ENCODE peak calls at places on chromosomes 11 and 22, in seven cellular contexts. One of them, this sample, is unnamed.

GRCh38 chr11:88174627-88175003 is 628 bp downstream of the RAB38 start:
- DNase-seq in CD4-positive, alpha-beta T cell: no peak
- DNase-seq in kidney epithelial cell: no peak
- DNase-seq in brain pericyte: peak; percentile 24
- DNase-seq in NCI-H1417: peak; percentile 79
- DNase-seq in mucosa of gallbladder: peak; percentile 70
- DNase-seq in skeletal muscle cell: peak; percentile 72
- DNase-seq in this sample: peak; percentile 62

GRCh38 chr11:103920449-103920848 is 116.0 kb upstream of the DDI1 start:
- DNase-seq in kidney epithelial cell: peak; percentile 16
- DNase-seq in NCI-H1417: no peak
- DNase-seq in brain pericyte: no peak
- DNase-seq in skeletal muscle cell: peak; percentile 11
- DNase-seq in mucosa of gallbladder: no peak
- DNase-seq in CD4-positive, alpha-beta T cell: no peak
- DNase-seq in this sample: no peak

GRCh38 chr11:100808904-100809491 is 121.9 kb downstream of the ARHGAP42 start:
- DNase-seq in brain pericyte: no peak
- DNase-seq in NCI-H1417: no peak
- DNase-seq in CD4-positive, alpha-beta T cell: no peak
- DNase-seq in mucosa of gallbladder: no peak
- DNase-seq in kidney epithelial cell: no peak
- DNase-seq in skeletal muscle cell: no peak
- DNase-seq in this sample: no peak

GRCh38 chr11:131561486-131561885 is 191.1 kb downstream of the NTM start:
- DNase-seq in CD4-positive, alpha-beta T cell: no peak
- DNase-seq in NCI-H1417: no peak
- DNase-seq in skeletal muscle cell: no peak
- DNase-seq in brain pericyte: no peak
- DNase-seq in kidney epithelial cell: no peak
- DNase-seq in mucosa of gallbladder: no peak
- DNase-seq in this sample: no peak

GRCh38 chr11:96567193-96567592 is 177.4 kb downstream of the JRKL start:
- DNase-seq in kidney epithelial cell: no peak
- DNase-seq in CD4-positive, alpha-beta T cell: no peak
- DNase-seq in NCI-H1417: no peak
- DNase-seq in skeletal muscle cell: no peak
- DNase-seq in brain pericyte: no peak
- DNase-seq in mucosa of gallbladder: no peak
- DNase-seq in this sample: no peak

GRCh38 chr22:46242023-46242422 is 8.1 kb downstream of the CDPF1 start:
- DNase-seq in CD4-positive, alpha-beta T cell: no peak
- DNase-seq in kidney epithelial cell: no peak
- DNase-seq in NCI-H1417: no peak
- DNase-seq in brain pericyte: no peak
- DNase-seq in skeletal muscle cell: no peak
- DNase-seq in mucosa of gallbladder: no peak
- DNase-seq in this sample: no peak

GRCh38 chr11:31887180-31887579 is 76.1 kb upstream of the PAX6 start:
- DNase-seq in brain pericyte: no peak
- DNase-seq in kidney epithelial cell: no peak
- DNase-seq in CD4-positive, alpha-beta T cell: no peak
- DNase-seq in skeletal muscle cell: no peak
- DNase-seq in NCI-H1417: no peak
- DNase-seq in mucosa of gallbladder: no peak
- DNase-seq in this sample: no peak

GRCh38 chr11:77147668-77148321 is 19.7 kb downstream of the MYO7A start:
- DNase-seq in CD4-positive, alpha-beta T cell: no peak
- DNase-seq in kidney epithelial cell: no peak
- DNase-seq in skeletal muscle cell: no peak
- DNase-seq in NCI-H1417: peak; percentile 36
- DNase-seq in mucosa of gallbladder: no peak
- DNase-seq in brain pericyte: peak; percentile 30
- DNase-seq in this sample: no peak

GRCh38 chr22:45572444-45572843 is 69.8 kb downstream of the FBLN1 start:
- DNase-seq in skeletal muscle cell: no peak
- DNase-seq in kidney epithelial cell: no peak
- DNase-seq in NCI-H1417: no peak
- DNase-seq in CD4-positive, alpha-beta T cell: no peak
- DNase-seq in mucosa of gallbladder: no peak
- DNase-seq in brain pericyte: no peak
- DNase-seq in this sample: peak; percentile 41